ENCODE peak calls at places on chromosome 15, in five cellular contexts. B is MV-4-11; P is endothelial cell; E is CD8-positive, alpha-beta T cell; M is HEK293T. N is an unnamed sample.

GRCh38 chr15:92000709-92001108 is 147.2 kb downstream of the SLCO3A1 start:
- DNase-seq in B (no peak), P (no peak), E (no peak), M (no peak), N (no peak)

GRCh38 chr15:78394981-78395619 is 42.9 kb upstream of the IREB2 start:
- DNase-seq in B (no peak), P (no peak), E (no peak), M (peak), N (no peak)

GRCh38 chr15:29074045-29074444 is 188.3 kb downstream of the APBA2 start:
- DNase-seq in B (no peak), P (no peak), E (no peak), M (no peak), N (no peak)

GRCh38 chr15:31345606-31346366 is 19.2 kb downstream of the KLF13 start:
- DNase-seq in B (no peak), P (no peak), E (no peak), M (no peak), N (no peak)

GRCh38 chr15:36863551-36863950 is 236.8 kb downstream of the MEIS2 start:
- DNase-seq in B (no peak), P (no peak), E (no peak), M (no peak), N (no peak)

GRCh38 chr15:63277893-63278505 is 594 bp downstream of the APH1B start:
- DNase-seq in B (no peak), P (no peak), E (no peak), M (no peak), N (no peak)

GRCh38 chr15:65213241-65213640 is 2.0 kb upstream of the CILP start:
- DNase-seq in B (no peak), P (no peak), E (no peak), M (no peak), N (no peak)

GRCh38 chr15:90646662-90647305 is 70.4 kb upstream of the BLM start:
- DNase-seq in B (no peak), P (no peak), E (no peak), M (no peak), N (no peak)

GRCh38 chr15:51335538-51335961 is 2.8 kb downstream of the CYP19A1 start:
- DNase-seq in B (peak), P (no peak), E (no peak), M (no peak), N (no peak)

GRCh38 chr15:39429898-39430357 is 151.0 kb upstream of the THBS1 start:
- DNase-seq in B (no peak), P (no peak), E (no peak), M (no peak), N (no peak)

GRCh38 chr15:64697911-64698369 is 77.4 kb downstream of the RBPMS2 start:
- DNase-seq in B (no peak), P (no peak), E (no peak), M (no peak), N (no peak)

GRCh38 chr15:69469467-69470191 is 17.0 kb downstream of the RPLP1 start:
- DNase-seq in B (no peak), P (no peak), E (no peak), M (no peak), N (no peak)

GRCh38 chr15:63448261-63448660 is 56.1 kb upstream of the USP3 start:
- DNase-seq in B (peak), P (no peak), E (no peak), M (no peak), N (no peak)

GRCh38 chr15:88635343-88635742 is 3.5 kb upstream of the ISG20 start:
- DNase-seq in B (peak), P (no peak), E (no peak), M (no peak), N (no peak)

GRCh38 chr15:56232058-56232457 is 11.6 kb downstream of the RFX7 start:
- DNase-seq in B (no peak), P (no peak), E (no peak), M (no peak), N (no peak)

GRCh38 chr15:70605606-70606410 is 157.6 kb downstream of the UACA start:
- DNase-seq in B (no peak), P (no peak), E (no peak), M (no peak), N (no peak)